ENCODE peak calls at places on chromosomes 16 and 17, in six cellular contexts. K is A549, G is IMR-90, V is PC-9, O is fibroblast of lung, H is PC-3. Q is an unnamed sample.

GRCh38 chr16:71610936-71611871 is 14.8 kb upstream of the MARVELD3 start:
- DNase-seq in K (peak; percentile 76), G (peak; percentile 37), V (no peak), O (peak; percentile 43), H (peak; percentile 69), Q (peak; percentile 51)

GRCh38 chr16:77788196-77789084 is at the start of gene VAT1L:
- DNase-seq in K (peak; percentile 44), G (peak; percentile 63), V (no peak), O (peak; percentile 66), H (no peak), Q (peak; percentile 80)

GRCh38 chr16:30028438-30029093 is 2.5 kb downstream of the TLCD3B start:
- DNase-seq in K (no peak), G (no peak), V (no peak), O (no peak), H (no peak), Q (peak; percentile 25)

GRCh38 chr17:61450641-61451537 is 1.3 kb upstream of the TBX4 start:
- DNase-seq in K (no peak), G (no peak), V (no peak), O (no peak), H (no peak), Q (no peak)

GRCh38 chr17:41263212-41263611 is 2.0 kb upstream of the KRTAP9-6 start:
- DNase-seq in K (no peak), G (no peak), V (no peak), O (no peak), H (no peak), Q (no peak)

GRCh38 chr16:14303654-14304394 is 232.7 kb downstream of the MRTFB start:
- DNase-seq in K (no peak), G (no peak), V (no peak), O (no peak), H (no peak), Q (peak; percentile 38)

GRCh38 chr17:81902023-81902652 is at the start of gene NPB:
- DNase-seq in K (no peak), G (no peak), V (no peak), O (no peak), H (no peak), Q (peak; percentile 12)

GRCh38 chr16:23512168-23512695 is 1.9 kb upstream of the GGA2 start:
- DNase-seq in K (no peak), G (no peak), V (no peak), O (no peak), H (no peak), Q (no peak)

GRCh38 chr16:15529673-15530072 is 95.3 kb downstream of the BMERB1 start:
- DNase-seq in K (no peak), G (no peak), V (no peak), O (no peak), H (no peak), Q (no peak)

GRCh38 chr16:86505185-86505898 is 5.0 kb upstream of the FOXF1 start:
- DNase-seq in K (no peak), G (peak; percentile 55), V (no peak), O (peak; percentile 36), H (no peak), Q (peak; percentile 58)

GRCh38 chr17:63550816-63551639 is 751 bp downstream of the DCAF7 start:
- DNase-seq in K (peak; percentile 38), G (peak; percentile 29), V (no peak), O (peak; percentile 20), H (peak; percentile 57), Q (peak; percentile 76)

GRCh38 chr16:29940656-29941055 is 14.6 kb upstream of the KCTD13 start:
- DNase-seq in K (no peak), G (no peak), V (no peak), O (no peak), H (no peak), Q (no peak)

GRCh38 chr17:42898147-42898807 is 2.3 kb upstream of the G6PC1 start:
- DNase-seq in K (no peak), G (no peak), V (no peak), O (no peak), H (no peak), Q (no peak)

GRCh38 chr16:87033021-87033471 is 284.1 kb downstream of the C16orf95 start:
- DNase-seq in K (no peak), G (no peak), V (no peak), O (no peak), H (no peak), Q (no peak)

GRCh38 chr16:6016530-6017184 is 919.1 kb upstream of the EEF2KMT start:
- DNase-seq in K (peak; percentile 46), G (no peak), V (no peak), O (no peak), H (peak; percentile 17), Q (no peak)

GRCh38 chr17:71360301-71360700 is 760.5 kb upstream of the SOX9 start:
- DNase-seq in K (no peak), G (peak; percentile 22), V (no peak), O (no peak), H (peak; percentile 12), Q (no peak)

GRCh38 chr17:69335018-69335417 is 8.1 kb upstream of the ABCA5 start:
- DNase-seq in K (peak; percentile 68), G (peak; percentile 60), V (no peak), O (peak; percentile 78), H (peak; percentile 79), Q (peak; percentile 50)

GRCh38 chr17:245611-246010 is 64.2 kb upstream of the DOC2B start:
- DNase-seq in K (no peak), G (no peak), V (no peak), O (no peak), H (no peak), Q (no peak)

GRCh38 chr16:66544358-66544757 is 5.6 kb downstream of the TK2 start:
- DNase-seq in K (no peak), G (no peak), V (no peak), O (no peak), H (no peak), Q (no peak)

GRCh38 chr16:4696905-4697866 is 3.8 kb downstream of the NUDT16L1 start:
- DNase-seq in K (no peak), G (no peak), V (no peak), O (no peak), H (no peak), Q (no peak)

GRCh38 chr17:43890240-43890639 is 17.1 kb downstream of the MPP2 start:
- DNase-seq in K (no peak), G (no peak), V (no peak), O (no peak), H (no peak), Q (no peak)

GRCh38 chr17:78892936-78893379 is 10.0 kb downstream of the CEP295NL start:
- DNase-seq in K (no peak), G (no peak), V (no peak), O (no peak), H (no peak), Q (no peak)

GRCh38 chr16:77434365-77435239 is at the start of gene ADAMTS18:
- DNase-seq in K (no peak), G (no peak), V (no peak), O (no peak), H (no peak), Q (no peak)

GRCh38 chr16:64089697-64090096 is 1032.2 kb downstream of the CDH11 start:
- DNase-seq in K (peak; percentile 11), G (peak; percentile 11), V (no peak), O (peak; percentile 36), H (peak; percentile 53), Q (peak; percentile 29)

GRCh38 chr17:74481621-74482020 is 15.2 kb downstream of the CD300A start:
- DNase-seq in K (no peak), G (no peak), V (no peak), O (no peak), H (no peak), Q (no peak)

GRCh38 chr16:17921357-17921978 is 415.1 kb downstream of the NPIPA8 start:
- DNase-seq in K (peak; percentile 14), G (no peak), V (no peak), O (no peak), H (peak; percentile 3), Q (no peak)

GRCh38 chr17:34858941-34859562 is 102.2 kb downstream of the CCT6B start:
- DNase-seq in K (no peak), G (no peak), V (no peak), O (no peak), H (peak; percentile 2), Q (no peak)

GRCh38 chr17:50685691-50686493 is 21.8 kb downstream of the ANKRD40 start:
- DNase-seq in K (no peak), G (no peak), V (no peak), O (no peak), H (no peak), Q (no peak)

GRCh38 chr16:57618306-57619132 is 9.9 kb upstream of the ADGRG1 start:
- DNase-seq in K (no peak), G (peak; percentile 47), V (peak; percentile 89), O (no peak), H (peak; percentile 53), Q (no peak)

GRCh38 chr16:50954469-50954868 is 196.6 kb downstream of the SALL1 start:
- DNase-seq in K (no peak), G (no peak), V (no peak), O (no peak), H (no peak), Q (no peak)
- H3K4me2 ChIP-seq in K (no peak overlapping the region), G (no peak overlapping the region), V (no peak overlapping the region), O (no peak overlapping the region), H (no peak overlapping the region), Q (no peak overlapping the region)

DNA sequence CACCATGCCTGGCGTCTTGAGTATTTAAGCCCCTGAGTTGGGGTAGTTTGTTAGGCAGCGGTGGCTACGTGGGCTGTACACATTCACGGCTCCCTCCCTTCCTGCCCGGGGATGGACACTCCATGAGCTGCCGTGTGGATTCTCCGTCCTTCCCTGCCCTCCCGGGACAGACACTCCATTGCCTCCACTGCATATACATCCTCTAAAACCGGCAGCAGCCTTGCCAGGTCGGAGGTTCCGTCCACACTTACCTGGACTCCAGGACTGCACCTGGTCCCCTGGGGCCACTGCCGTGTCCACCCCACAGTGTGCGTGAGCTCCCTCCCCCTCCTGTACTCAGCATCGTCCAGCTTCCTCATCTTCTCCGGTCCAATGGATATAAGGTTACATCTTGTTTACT is 3.5 kb upstream of the SPATA2L start:
- DNase-seq in K (no peak), G (no peak), V (no peak), O (no peak), H (no peak), Q (no peak)
- H3K4me2 ChIP-seq in K (no peak overlapping the region), G (no peak overlapping the region), V (no peak overlapping the region), O (no peak overlapping the region), H (no peak overlapping the region), Q (no peak overlapping the region)

GRCh38 chr17:2718150-2718938 is 6.8 kb upstream of the CLUH start:
- DNase-seq in K (no peak), G (no peak), V (no peak), O (peak; percentile 14), H (no peak), Q (no peak)

GRCh38 chr17:2721603-2722002 is 10.0 kb upstream of the CLUH start:
- DNase-seq in K (no peak), G (no peak), V (no peak), O (no peak), H (no peak), Q (no peak)

GRCh38 chr17:2716649-2717048 is 5.1 kb upstream of the CLUH start:
- DNase-seq in K (no peak), G (no peak), V (no peak), O (no peak), H (no peak), Q (no peak)

GRCh38 chr17:2722611-2723010 is 11.0 kb upstream of the CLUH start:
- DNase-seq in K (no peak), G (no peak), V (no peak), O (no peak), H (no peak), Q (no peak)

GRCh38 chr17:2719861-2720260 is 8.3 kb upstream of the CLUH start:
- DNase-seq in K (no peak), G (no peak), V (no peak), O (no peak), H (no peak), Q (no peak)
- H3K4me2 ChIP-seq in K (no peak overlapping the region), G (no peak overlapping the region), V (no peak overlapping the region), O (no peak overlapping the region), H (no peak overlapping the region), Q (no peak overlapping the region)

GRCh38 chr16:7513429-7513828 is 180.8 kb downstream of the RBFOX1 start:
- DNase-seq in K (peak; percentile 31), G (no peak), V (no peak), O (no peak), H (no peak), Q (no peak)
- H3K4me2 ChIP-seq in K (no peak overlapping the region), G (no peak overlapping the region), V (no peak overlapping the region), O (no peak overlapping the region), H (no peak overlapping the region), Q (no peak overlapping the region)

Q was measured in mesenchymal stem cell.